ENCODE peak calls at places on chromosomes 2 and 18, in four cellular contexts. V is GM23248, L is AG10803, E is fibroblast of mammary gland. O is an unnamed sample.

GRCh38 chr2:231716641-231717280 is 8.4 kb downstream of the PTMA start:
- DNase-seq in L (peak), E (peak), V (peak), O (no peak)

GRCh38 chr2:238381341-238382130 is 45.2 kb upstream of the ASB1 start:
- DNase-seq in E (no peak), L (no peak), V (no peak), O (no peak)

GRCh38 chr2:32484907-32485306 is 128.1 kb downstream of the BIRC6 start:
- DNase-seq in L (peak), E (peak), V (peak), O (peak)

GRCh38 chr2:219521066-219521880 is 7.0 kb downstream of the ASIC4 start:
- DNase-seq in E (peak), L (peak), V (peak), O (peak)

GRCh38 chr2:9618410-9618809 is 12.4 kb downstream of the YWHAQ start:
- DNase-seq in V (no peak), E (no peak), L (no peak), O (no peak)

GRCh38 chr2:218671077-218671653 is 637 bp downstream of the RNF25 start:
- DNase-seq in L (peak), V (peak), E (peak), O (no peak)

GRCh38 chr2:166900700-166901099 is 12.4 kb downstream of the XIRP2 start:
- DNase-seq in L (no peak), V (peak), E (peak), O (no peak)

GRCh38 chr18:36411745-36412168 is 114.2 kb downstream of the FHOD3 start:
- DNase-seq in L (no peak), E (peak), V (peak), O (peak)

GRCh38 chr2:150119860-150120259 is 367.6 kb downstream of the RND3 start:
- DNase-seq in E (no peak), L (no peak), V (no peak), O (no peak)

GRCh38 chr2:109487237-109487869 is 126.4 kb downstream of the SEPTIN10 start:
- DNase-seq in E (peak), L (peak), V (peak), O (peak)

GRCh38 chr2:237060518-237061312 is 25.0 kb upstream of the COPS8 start:
- DNase-seq in E (peak), V (peak), L (peak), O (peak)

GRCh38 chr2:58709274-58709673 is 468.1 kb upstream of the FANCL start:
- DNase-seq in L (no peak), E (no peak), V (no peak), O (no peak)

GRCh38 chr18:62164855-62165487 is 21.9 kb downstream of the PIGN start:
- DNase-seq in E (no peak), V (no peak), L (no peak), O (no peak)

GRCh38 chr2:156565066-156565710 is 129.0 kb downstream of the GPD2 start:
- DNase-seq in V (peak), E (peak), L (peak), O (no peak)

GRCh38 chr18:34947711-34948125 is 93.5 kb upstream of the MAPRE2 start:
- DNase-seq in E (peak), V (peak), L (peak), O (no peak)

GRCh38 chr2:175001546-175001945 is 3.6 kb downstream of the CHN1 start:
- DNase-seq in V (no peak), E (no peak), L (no peak), O (no peak)

GRCh38 chr2:175004730-175004979 is 526 bp downstream of the CHN1 start:
- DNase-seq in V (peak), L (no peak), E (no peak), O (peak)

GRCh38 chr2:175004980-175005832 is at the start of gene CHN1:
- DNase-seq in V (peak), E (peak), L (peak), O (peak)

GRCh38 chr2:175003875-175004729 is 1.1 kb downstream of the CHN1 start:
- DNase-seq in V (peak), E (no peak), L (no peak), O (peak)

GRCh38 chr2:175002547-175003274 is 2.5 kb downstream of the CHN1 start:
- DNase-seq in E (no peak), L (no peak), V (no peak), O (no peak)
- H3K4me3 ChIP-seq in E (no peak), L (no peak), V (no peak), O (no peak)

GRCh38 chr2:33530614-33531344 is 54.3 kb downstream of the RASGRP3 start:
- DNase-seq in V (no peak), E (no peak), L (no peak), O (no peak)
- H3K4me3 ChIP-seq in V (no peak), E (no peak), L (no peak), O (no peak)

DNA sequence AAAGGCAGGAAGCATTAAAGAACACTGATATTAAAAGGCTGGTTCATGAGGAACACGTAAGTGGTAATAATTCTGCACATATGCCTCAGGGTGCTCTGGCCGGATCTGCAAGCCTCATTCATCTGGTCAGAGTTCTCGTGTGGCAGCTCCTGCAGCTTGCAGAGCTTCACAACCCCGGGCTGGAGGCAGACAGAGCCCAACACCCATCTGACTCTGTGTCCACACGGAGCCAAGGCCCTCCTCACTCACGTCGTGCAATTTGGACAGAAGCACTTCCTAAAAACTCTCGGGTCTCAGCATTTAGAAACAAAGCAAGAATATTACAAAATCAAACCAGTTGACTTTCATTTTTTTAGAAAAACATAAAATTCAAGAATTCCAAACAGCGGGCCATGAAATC is 204.2 kb downstream of the CTIF start:
- DNase-seq in L (peak), V (peak), E (peak), O (peak)
- H3K4me3 ChIP-seq in L (peak), V (peak), E (no peak), O (peak)

GRCh38 chr2:168639024-168639423 is 163.4 kb upstream of the NOSTRIN start:
- DNase-seq in V (no peak), E (no peak), L (no peak), O (no peak)
- H3K4me3 ChIP-seq in V (no peak), E (no peak), L (no peak), O (no peak)

GRCh38 chr18:80145191-80145799 is 36.2 kb downstream of the ADNP2 start:
- DNase-seq in E (peak), V (peak), L (no peak), O (no peak)
- H3K4me3 ChIP-seq in E (no peak), V (no peak), L (no peak), O (no peak)

DNA sequence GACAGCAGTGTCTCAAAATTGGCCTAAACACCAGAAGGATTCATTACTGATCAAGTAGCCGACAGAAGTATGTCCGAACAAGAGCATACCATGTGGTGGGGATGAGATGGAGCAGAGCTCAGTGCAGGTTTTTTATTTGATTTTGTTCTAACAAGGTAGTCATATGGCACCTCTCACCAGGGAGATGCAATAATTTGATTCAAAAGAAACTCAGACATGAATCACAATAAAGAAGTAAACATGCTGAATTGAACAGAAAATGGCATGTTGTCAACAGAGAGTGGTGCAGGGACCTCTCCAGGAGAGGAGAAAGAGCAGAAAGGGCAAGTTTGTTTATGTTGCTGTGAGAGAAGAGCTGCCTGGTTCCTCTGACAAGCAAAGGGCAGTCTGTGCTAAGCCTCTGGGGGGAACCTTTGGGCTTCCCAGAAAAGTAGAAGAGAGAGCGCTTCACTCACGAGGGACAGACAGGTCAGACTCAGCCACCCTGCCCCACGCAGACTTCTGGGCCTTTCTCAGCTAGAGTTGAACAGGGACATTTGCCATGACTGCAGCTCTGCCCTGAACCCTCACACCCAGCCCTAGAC is 351.3 kb upstream of the RAB12 start:
- DNase-seq in V (no peak), L (no peak), E (no peak), O (no peak)
- H3K4me3 ChIP-seq in V (no peak), L (no peak), E (no peak), O (no peak)

GRCh38 chr2:50333501-50334228 is 698.3 kb downstream of the NRXN1 start:
- DNase-seq in L (no peak), V (no peak), E (no peak), O (no peak)
- H3K4me3 ChIP-seq in L (no peak), V (no peak), E (no peak), O (no peak)

DNA sequence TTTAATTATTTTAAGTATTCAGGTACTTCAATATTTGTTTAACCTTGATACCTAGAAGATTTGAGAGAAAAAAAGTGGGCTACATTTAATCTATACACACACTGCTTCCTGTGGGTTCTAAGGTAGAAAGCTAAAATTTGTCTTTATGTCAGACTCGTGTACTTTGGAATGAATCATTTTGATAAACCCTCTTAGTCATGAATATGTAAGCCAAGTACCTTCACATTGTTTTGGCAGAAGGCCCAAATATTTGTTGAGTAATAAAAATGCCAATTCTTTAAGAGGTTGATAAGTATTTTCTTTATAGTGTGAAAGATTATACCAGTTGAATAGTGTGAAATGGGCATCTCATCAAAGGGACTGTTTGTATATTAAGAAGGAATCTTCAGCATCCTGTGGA is 1464.6 kb upstream of the ZEB2 start:
- DNase-seq in E (peak), L (no peak), V (peak), O (no peak)
- H3K4me3 ChIP-seq in E (no peak), L (no peak), V (no peak), O (no peak)

GRCh38 chr18:57802869-57803118 is 321 bp downstream of the ATP8B1 start:
- DNase-seq in L (no peak), E (no peak), V (no peak), O (no peak)
- H3K4me3 ChIP-seq in L (peak), E (peak), V (peak), O (peak)